ENCODE peak calls at places on chromosome 13, in seven cellular contexts. A is uterus, E is AG04450, H is PC-3, D is tibial nerve, U is BE2C, J is upper lobe of left lung. F is an unnamed sample. For H3K9me3, the result is how much of the 10 kb centered on the place peaks cover.

GRCh38 chr13:25046274-25046984 is 49.5 kb upstream of the PABPC3 start:
- DNase-seq in A (no peak), E (no peak), H (no peak), D (no peak), U (no peak), J (no peak), F (no peak)

GRCh38 chr13:30895773-30896172 is 10.3 kb upstream of the MEDAG start:
- DNase-seq in A (peak), E (peak), H (no peak), D (peak), U (no peak), J (no peak), F (no peak)

GRCh38 chr13:47798906-47799305 is 202.2 kb downstream of the SUCLA2 start:
- DNase-seq in A (no peak), E (no peak), H (peak), D (no peak), U (no peak), J (no peak), F (no peak)

GRCh38 chr13:44487989-44488388 is 88.1 kb downstream of the TSC22D1 start:
- DNase-seq in A (no peak), E (no peak), H (no peak), D (no peak), U (no peak), J (no peak), F (no peak)

GRCh38 chr13:44726214-44726613 is 150.1 kb upstream of the TSC22D1 start:
- DNase-seq in A (no peak), E (peak), H (no peak), D (no peak), U (no peak), J (no peak), F (no peak)

GRCh38 chr13:93547886-93548285 is 321.3 kb downstream of the GPC6 start:
- DNase-seq in A (no peak), E (no peak), H (peak), D (no peak), U (no peak), J (no peak), F (no peak)

GRCh38 chr13:35727881-35728280 is 251.4 kb upstream of the MAB21L1 start:
- DNase-seq in A (no peak), E (no peak), H (no peak), D (no peak), U (no peak), J (no peak), F (no peak)

GRCh38 chr13:99063178-99063577 is 85.3 kb upstream of the DOCK9 start:
- DNase-seq in A (no peak), E (no peak), H (no peak), D (no peak), U (no peak), J (no peak), F (no peak)

GRCh38 chr13:59483441-59484116 is 680.1 kb downstream of the DIAPH3 start:
- DNase-seq in A (no peak), E (no peak), H (no peak), D (no peak), U (peak), J (no peak), F (no peak)

GRCh38 chr13:35720690-35721554 is 244.4 kb upstream of the MAB21L1 start:
- DNase-seq in A (peak), E (no peak), H (peak), D (peak), U (peak), J (peak), F (no peak)

GRCh38 chr13:20945952-20946383 is 43.4 kb upstream of the XPO4 start:
- DNase-seq in A (no peak), E (no peak), H (no peak), D (peak), U (no peak), J (peak), F (no peak)

GRCh38 chr13:95301135-95301946 is at the start of gene ABCC4:
- DNase-seq in A (peak), E (peak), H (peak), D (peak), U (peak), J (peak), F (peak)
- TF ChIP-seq CTCF in A (no peak), E (no peak), H (no peak), D (no peak), U (no peak), J (no peak), F (no peak)

GRCh38 chr13:113810640-113811039 is 51.6 kb downstream of the TMEM255B start:
- DNase-seq in A (no peak), E (no peak), H (no peak), D (no peak), U (no peak), J (no peak), F (no peak)
- H3K9me3 ChIP-seq in A (under half), E (under half), H (under half), D (under half), U (under half), J (under half), F (under half)

GRCh38 chr13:110813646-110814624 is 100.4 kb downstream of the ING1 start:
- DNase-seq in A (no peak), E (no peak), H (no peak), D (no peak), U (no peak), J (no peak), F (no peak)
- TF ChIP-seq CTCF in A (no peak), E (no peak), H (peak), D (no peak), U (peak), J (no peak), F (no peak)

GRCh38 chr13:102670130-102670529 is 24.7 kb downstream of the METTL21C start:
- DNase-seq in A (no peak), E (no peak), H (no peak), D (no peak), U (no peak), J (no peak), F (no peak)

GRCh38 chr13:102667023-102667422 is 27.8 kb downstream of the METTL21C start:
- DNase-seq in A (no peak), E (no peak), H (no peak), D (no peak), U (no peak), J (no peak), F (no peak)

GRCh38 chr13:102667911-102668310 is 26.9 kb downstream of the METTL21C start:
- DNase-seq in A (no peak), E (no peak), H (no peak), D (no peak), U (no peak), J (no peak), F (no peak)
- H3K9me3 ChIP-seq in A (under half), E (under half), H (under half), D (under half), U (under half), J (under half), F (under half)

GRCh38 chr13:79018166-79018565 is 359.2 kb upstream of the OBI1 start:
- DNase-seq in A (no peak), E (no peak), H (no peak), D (no peak), U (no peak), J (no peak), F (no peak)
- TF ChIP-seq CTCF in A (no peak), E (no peak), H (peak), D (no peak), U (peak), J (no peak), F (no peak)

F was measured in RWPE2.